ENCODE peak calls at places on chromosomes 13 and 19, in ten cellular contexts. P is SJSA1, A is BE2C, U is tibial artery, Q is adrenal gland, W is T-helper 17 cell, I is cardiac muscle cell, D is right cardiac atrium, O is gastrocnemius medialis, K is left lung. J is an unnamed sample.

GRCh38 chr19:2549701-2550191 is 73.8 kb downstream of the GADD45B start:
- DNase-seq in W (no peak), A (no peak), Q (peak; percentile 84), I (no peak), O (peak; percentile 76), U (peak; percentile 89), P (peak; percentile 91), K (peak; percentile 90), D (peak; percentile 87), J (peak; percentile 94)

GRCh38 chr19:40592170-40592569 is 9.0 kb upstream of the LTBP4 start:
- DNase-seq in I (peak; percentile 56), Q (peak; percentile 46), O (no peak), D (no peak), W (no peak), K (no peak), U (no peak), A (no peak), P (no peak), J (no peak)

GRCh38 chr13:51643114-51643881 is 59.0 kb downstream of the WDFY2 start:
- DNase-seq in U (no peak), W (no peak), I (no peak), P (peak; percentile 81), O (no peak), A (no peak), Q (no peak), K (no peak), D (no peak), J (no peak)

GRCh38 chr19:11092181-11092538 is 2.9 kb downstream of the LDLR start:
- DNase-seq in D (no peak), I (no peak), A (no peak), Q (no peak), O (no peak), P (no peak), U (no peak), K (no peak), W (peak; percentile 51), J (no peak)

GRCh38 chr19:1085676-1086442 is 9.3 kb downstream of the POLR2E start:
- DNase-seq in U (no peak), D (no peak), Q (no peak), P (no peak), K (no peak), I (no peak), W (no peak), O (no peak), A (no peak), J (no peak)

GRCh38 chr13:106561551-106562170 is 6.3 kb downstream of the ARGLU1 start:
- DNase-seq in P (no peak), W (peak; percentile 12), K (no peak), I (peak; percentile 40), Q (peak; percentile 19), O (no peak), A (no peak), D (peak; percentile 51), U (no peak), J (no peak)

GRCh38 chr13:63198076-63198475 is 1782.4 kb upstream of the PCDH20 start:
- DNase-seq in W (no peak), I (no peak), U (no peak), D (no peak), O (no peak), Q (no peak), A (no peak), K (no peak), P (no peak), J (no peak)

GRCh38 chr13:27919934-27920676 is at the start of gene PDX1:
- DNase-seq in A (peak; percentile 38), I (peak; percentile 74), Q (no peak), U (no peak), D (peak; percentile 27), P (no peak), O (no peak), W (no peak), K (peak; percentile 84), J (no peak)

GRCh38 chr13:51249767-51250741 is 27.9 kb downstream of the FAM124A start:
- DNase-seq in O (no peak), W (no peak), A (no peak), U (no peak), K (no peak), I (no peak), P (no peak), D (no peak), Q (no peak), J (no peak)

GRCh38 chr13:78323848-78324247 is 279.5 kb downstream of the POU4F1 start:
- DNase-seq in D (no peak), A (no peak), U (no peak), Q (no peak), P (no peak), W (no peak), O (no peak), K (no peak), I (no peak), J (no peak)

GRCh38 chr13:46154136-46154854 is 27.7 kb downstream of the LCP1 start:
- DNase-seq in I (no peak), D (no peak), K (no peak), O (no peak), U (no peak), A (no peak), W (no peak), Q (no peak), P (no peak), J (no peak)

DNA sequence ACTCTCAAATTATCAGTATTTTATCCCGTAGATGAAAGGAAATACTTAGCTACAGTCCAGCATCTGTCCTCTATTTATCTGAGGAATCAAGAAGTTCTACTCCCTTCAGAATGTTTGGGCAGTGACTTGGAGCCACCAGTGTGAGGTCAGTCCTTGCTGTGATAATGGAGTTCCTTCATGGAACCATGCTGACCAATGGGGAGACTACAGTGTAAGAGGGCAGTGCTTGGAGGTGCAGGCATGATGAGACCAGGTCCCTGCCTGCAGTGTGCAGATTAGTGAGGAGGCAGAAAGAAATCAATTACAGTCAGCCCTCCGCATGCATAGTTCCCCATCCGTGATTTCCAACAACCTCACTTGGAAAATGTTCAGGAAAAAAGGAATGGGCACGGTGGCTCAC is at the start of gene C19orf18:
- DNase-seq in W (no peak), I (no peak), Q (no peak), D (no peak), O (no peak), K (no peak), A (no peak), U (no peak), P (no peak), J (no peak)
- H3K9me3 ChIP-seq in W (peaks cover 52% of the 10 kb centered on the region), I (peaks cover 12% of the 10 kb centered on the region), Q (peaks cover 90% of the 10 kb centered on the region), D (peaks cover 32% of the 10 kb centered on the region), O (peaks cover 83% of the 10 kb centered on the region), K (peaks cover 99% of the 10 kb centered on the region), A (peaks cover 13% of the 10 kb centered on the region), U (peaks cover 90% of the 10 kb centered on the region), P (peaks cover 52% of the 10 kb centered on the region), J (peaks cover 100% of the 10 kb centered on the region)

DNA sequence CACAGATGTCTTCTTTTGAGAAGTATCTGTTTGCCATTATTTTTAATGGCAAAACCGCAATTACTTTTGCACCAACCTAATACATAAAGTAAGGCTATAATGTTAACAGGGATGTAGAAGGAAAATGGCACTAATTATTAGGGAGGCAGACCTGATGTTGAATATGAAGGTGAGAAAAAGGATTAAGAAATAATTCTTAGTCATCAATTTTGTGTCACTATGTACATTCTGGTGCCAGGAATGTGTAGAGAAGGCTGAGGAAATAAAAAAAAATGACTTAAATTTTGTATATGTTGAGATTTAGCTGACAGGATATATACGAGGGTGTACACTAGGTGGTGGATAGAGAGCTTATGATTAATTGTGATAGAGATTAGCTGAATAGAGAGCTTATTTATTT is 12.6 kb downstream of the ZNF585B start:
- DNase-seq in K (no peak), I (no peak), A (no peak), P (no peak), Q (no peak), O (no peak), U (no peak), D (no peak), W (no peak), J (no peak)
- H3K9me3 ChIP-seq in K (peaks cover 91% of the 10 kb centered on the region), I (no peaks in the 10 kb centered on the region), A (no peaks in the 10 kb centered on the region), P (peaks cover 3% of the 10 kb centered on the region), Q (no peaks in the 10 kb centered on the region), O (no peaks in the 10 kb centered on the region), U (peaks cover 39% of the 10 kb centered on the region), D (peaks cover 2% of the 10 kb centered on the region), W (peaks cover 4% of the 10 kb centered on the region), J (no peaks in the 10 kb centered on the region)

GRCh38 chr19:8910775-8911414 is 78.7 kb downstream of the MBD3L1 start:
- DNase-seq in K (no peak), I (no peak), Q (no peak), W (no peak), D (no peak), O (no peak), A (no peak), P (no peak), U (no peak), J (no peak)

GRCh38 chr19:8915997-8916396 is 83.8 kb downstream of the MBD3L1 start:
- DNase-seq in U (no peak), I (no peak), D (no peak), W (no peak), K (no peak), Q (no peak), P (no peak), A (no peak), O (no peak), J (no peak)
- H3K9me3 ChIP-seq in U (no peaks in the 10 kb centered on the region), I (no peaks in the 10 kb centered on the region), D (no peaks in the 10 kb centered on the region), W (no peaks in the 10 kb centered on the region), K (peaks cover 2% of the 10 kb centered on the region), Q (no peaks in the 10 kb centered on the region), P (no peaks in the 10 kb centered on the region), A (no peaks in the 10 kb centered on the region), O (no peaks in the 10 kb centered on the region), J (peaks cover 24% of the 10 kb centered on the region)

GRCh38 chr19:16856091-16856490 is 26.9 kb downstream of the SIN3B start:
- DNase-seq in P (no peak), K (peak; percentile 25), W (no peak), I (no peak), A (no peak), D (no peak), Q (no peak), U (no peak), O (no peak), J (no peak)
- H3K9me3 ChIP-seq in P (no peaks in the 10 kb centered on the region), K (no peaks in the 10 kb centered on the region), W (no peaks in the 10 kb centered on the region), I (no peaks in the 10 kb centered on the region), A (no peaks in the 10 kb centered on the region), D (no peaks in the 10 kb centered on the region), Q (no peaks in the 10 kb centered on the region), U (no peaks in the 10 kb centered on the region), O (no peaks in the 10 kb centered on the region), J (no peaks in the 10 kb centered on the region)

GRCh38 chr13:79582896-79583295 is 101.9 kb downstream of the NDFIP2 start:
- DNase-seq in I (no peak), Q (no peak), U (no peak), W (no peak), O (no peak), D (no peak), A (no peak), P (no peak), K (no peak), J (no peak)

GRCh38 chr13:79589605-79590511 is 108.9 kb downstream of the NDFIP2 start:
- DNase-seq in U (no peak), Q (no peak), O (no peak), K (no peak), P (no peak), W (no peak), A (no peak), I (no peak), D (no peak), J (no peak)

GRCh38 chr13:79581870-79582315 is 100.9 kb downstream of the NDFIP2 start:
- DNase-seq in K (peak; percentile 43), U (no peak), O (no peak), I (no peak), Q (no peak), D (peak; percentile 64), A (peak; percentile 69), W (no peak), P (peak; percentile 51), J (no peak)

GRCh38 chr13:79585033-79585432 is 104.1 kb downstream of the NDFIP2 start:
- DNase-seq in O (no peak), U (no peak), W (no peak), D (no peak), A (no peak), I (no peak), K (no peak), Q (no peak), P (no peak), J (no peak)
- H3K9me3 ChIP-seq in O (no peaks in the 10 kb centered on the region), U (peaks cover 6% of the 10 kb centered on the region), W (peaks cover 6% of the 10 kb centered on the region), D (no peaks in the 10 kb centered on the region), A (no peaks in the 10 kb centered on the region), I (no peaks in the 10 kb centered on the region), K (peaks cover 13% of the 10 kb centered on the region), Q (peaks cover 3% of the 10 kb centered on the region), P (peaks cover 25% of the 10 kb centered on the region), J (peaks cover 14% of the 10 kb centered on the region)